ENCODE peak calls at places on chromosome 3, in five cellular contexts. One of them, this sample, is unnamed.

GRCh38 chr3:172129868-172130751 is 90.7 kb downstream of the FNDC3B start:
- DNase-seq in upper lobe of right lung: peak; percentile 92
- DNase-seq in heart left ventricle: peak; percentile 88
- DNase-seq in pancreas: peak; percentile 84
- DNase-seq in mammary epithelial cell: peak; percentile 98
- DNase-seq in this sample: no peak

GRCh38 chr3:157077565-157077991 is 82.4 kb downstream of the CCNL1 start:
- DNase-seq in upper lobe of right lung: no peak
- DNase-seq in heart left ventricle: no peak
- DNase-seq in pancreas: no peak
- DNase-seq in mammary epithelial cell: no peak
- DNase-seq in this sample: no peak

GRCh38 chr3:114411811-114412803 is 118.3 kb downstream of the TIGIT start:
- DNase-seq in upper lobe of right lung: no peak
- DNase-seq in heart left ventricle: no peak
- DNase-seq in pancreas: no peak
- DNase-seq in mammary epithelial cell: peak; percentile 79
- DNase-seq in this sample: no peak

GRCh38 chr3:155956508-155957411 is 86.3 kb downstream of the GMPS start:
- DNase-seq in upper lobe of right lung: no peak
- DNase-seq in heart left ventricle: no peak
- DNase-seq in pancreas: peak; percentile 36
- DNase-seq in mammary epithelial cell: no peak
- DNase-seq in this sample: no peak

GRCh38 chr3:32245200-32245599 is 6.7 kb downstream of the CMTM8 start:
- DNase-seq in upper lobe of right lung: no peak
- DNase-seq in heart left ventricle: no peak
- DNase-seq in pancreas: no peak
- DNase-seq in mammary epithelial cell: no peak
- DNase-seq in this sample: no peak

GRCh38 chr3:194514626-194515025 is 27.8 kb upstream of the ATP13A3 start:
- DNase-seq in upper lobe of right lung: no peak
- DNase-seq in heart left ventricle: no peak
- DNase-seq in pancreas: no peak
- DNase-seq in mammary epithelial cell: no peak
- DNase-seq in this sample: no peak

GRCh38 chr3:170532573-170532972 is 53.3 kb downstream of the SLC7A14 start:
- DNase-seq in upper lobe of right lung: no peak
- DNase-seq in heart left ventricle: no peak
- DNase-seq in pancreas: no peak
- DNase-seq in mammary epithelial cell: no peak
- DNase-seq in this sample: no peak

GRCh38 chr3:161890147-161890625 is 393.6 kb downstream of the OTOL1 start:
- DNase-seq in upper lobe of right lung: peak; percentile 78
- DNase-seq in heart left ventricle: no peak
- DNase-seq in pancreas: no peak
- DNase-seq in mammary epithelial cell: peak; percentile 62
- DNase-seq in this sample: no peak

GRCh38 chr3:61451841-61452240 is 109.5 kb upstream of the PTPRG start:
- DNase-seq in upper lobe of right lung: no peak
- DNase-seq in heart left ventricle: no peak
- DNase-seq in pancreas: no peak
- DNase-seq in mammary epithelial cell: peak; percentile 12
- DNase-seq in this sample: no peak

GRCh38 chr3:180870008-180870733 is 42.3 kb upstream of the FXR1 start:
- DNase-seq in upper lobe of right lung: peak; percentile 68
- DNase-seq in heart left ventricle: no peak
- DNase-seq in pancreas: peak; percentile 24
- DNase-seq in mammary epithelial cell: peak; percentile 8
- DNase-seq in this sample: no peak

GRCh38 chr3:4601926-4602325 is 108.8 kb downstream of the ITPR1 start:
- DNase-seq in upper lobe of right lung: no peak
- DNase-seq in heart left ventricle: no peak
- DNase-seq in pancreas: no peak
- DNase-seq in mammary epithelial cell: peak; percentile 16
- DNase-seq in this sample: no peak

DNA sequence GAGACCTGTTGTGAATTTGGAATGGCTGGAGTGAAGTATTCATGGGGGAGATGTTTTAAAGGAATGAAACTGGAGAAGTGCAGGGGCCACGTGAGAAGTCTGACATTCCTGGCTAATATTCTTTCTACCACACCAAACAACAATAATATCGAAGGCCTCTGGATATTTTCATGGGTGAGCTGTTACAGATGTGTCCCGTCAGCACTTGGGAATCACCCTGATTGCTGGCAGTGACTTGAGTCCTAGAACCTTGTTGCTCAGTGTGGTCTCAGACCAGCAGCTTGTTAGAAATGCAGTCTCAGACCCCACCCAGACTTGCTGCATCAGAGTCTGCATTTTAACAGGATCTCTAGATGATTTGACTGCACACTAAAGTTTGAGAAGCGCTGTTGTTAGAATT is 113.8 kb downstream of the ITPR1 start:
- DNase-seq in upper lobe of right lung: no peak
- DNase-seq in heart left ventricle: no peak
- DNase-seq in pancreas: no peak
- DNase-seq in mammary epithelial cell: no peak
- DNase-seq in this sample: no peak
- H3K27ac ChIP-seq in upper lobe of right lung: no peak overlapping the region
- H3K27ac ChIP-seq in heart left ventricle: no peak overlapping the region
- H3K27ac ChIP-seq in pancreas: no peak overlapping the region
- H3K27ac ChIP-seq in mammary epithelial cell: no peak overlapping the region
- H3K27ac ChIP-seq in this sample: no peak overlapping the region

GRCh38 chr3:10122724-10123123 is 7.2 kb downstream of the BRK1 start:
- DNase-seq in upper lobe of right lung: no peak
- DNase-seq in heart left ventricle: no peak
- DNase-seq in pancreas: no peak
- DNase-seq in mammary epithelial cell: no peak
- DNase-seq in this sample: no peak
- H3K27ac ChIP-seq in upper lobe of right lung: no peak overlapping the region
- H3K27ac ChIP-seq in heart left ventricle: no peak overlapping the region
- H3K27ac ChIP-seq in pancreas: no peak overlapping the region
- H3K27ac ChIP-seq in mammary epithelial cell: no peak overlapping the region
- H3K27ac ChIP-seq in this sample: no peak overlapping the region

GRCh38 chr3:65484964-65485363 is 553.8 kb downstream of the MAGI1 start:
- DNase-seq in upper lobe of right lung: no peak
- DNase-seq in heart left ventricle: no peak
- DNase-seq in pancreas: no peak
- DNase-seq in mammary epithelial cell: peak; percentile 54
- DNase-seq in this sample: no peak
- H3K27ac ChIP-seq in upper lobe of right lung: no peak overlapping the region
- H3K27ac ChIP-seq in heart left ventricle: peak overlapping the region; percentile 42
- H3K27ac ChIP-seq in pancreas: no peak overlapping the region
- H3K27ac ChIP-seq in mammary epithelial cell: no peak overlapping the region
- H3K27ac ChIP-seq in this sample: no peak overlapping the region

DNA sequence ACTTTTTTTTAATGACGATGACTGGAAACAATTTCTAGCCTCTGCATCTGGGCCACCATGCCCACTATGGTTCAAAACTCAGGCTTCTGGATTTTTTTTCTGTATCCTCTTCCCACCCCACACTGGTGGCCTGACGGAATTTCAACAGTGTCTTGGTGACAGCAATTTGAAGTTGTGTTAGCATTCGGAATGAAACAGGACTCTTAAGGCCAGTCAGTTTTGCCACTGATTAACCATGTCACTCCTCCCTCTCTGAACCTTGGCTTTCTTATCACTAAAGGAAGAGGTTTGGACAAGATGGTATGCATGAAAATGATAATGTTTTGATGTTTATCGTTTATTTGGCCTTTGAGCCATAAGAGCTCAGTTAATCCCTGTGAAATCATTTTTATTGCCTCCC is 41.6 kb upstream of the BDH1 start:
- DNase-seq in upper lobe of right lung: no peak
- DNase-seq in heart left ventricle: no peak
- DNase-seq in pancreas: no peak
- DNase-seq in mammary epithelial cell: no peak
- DNase-seq in this sample: no peak
- H3K27ac ChIP-seq in upper lobe of right lung: no peak overlapping the region
- H3K27ac ChIP-seq in heart left ventricle: no peak overlapping the region
- H3K27ac ChIP-seq in pancreas: no peak overlapping the region
- H3K27ac ChIP-seq in mammary epithelial cell: no peak overlapping the region
- H3K27ac ChIP-seq in this sample: no peak overlapping the region

GRCh38 chr3:150744041-150745026 is 18.6 kb downstream of the SIAH2 start:
- DNase-seq in upper lobe of right lung: no peak
- DNase-seq in heart left ventricle: no peak
- DNase-seq in pancreas: no peak
- DNase-seq in mammary epithelial cell: peak; percentile 46
- DNase-seq in this sample: no peak

GRCh38 chr3:150741497-150742140 is 21.4 kb downstream of the SIAH2 start:
- DNase-seq in upper lobe of right lung: no peak
- DNase-seq in heart left ventricle: no peak
- DNase-seq in pancreas: no peak
- DNase-seq in mammary epithelial cell: no peak
- DNase-seq in this sample: no peak

GRCh38 chr3:150742141-150742523 is 20.8 kb downstream of the SIAH2 start:
- DNase-seq in upper lobe of right lung: no peak
- DNase-seq in heart left ventricle: no peak
- DNase-seq in pancreas: no peak
- DNase-seq in mammary epithelial cell: no peak
- DNase-seq in this sample: no peak

GRCh38 chr3:150742679-150743078 is 20.3 kb downstream of the SIAH2 start:
- DNase-seq in upper lobe of right lung: no peak
- DNase-seq in heart left ventricle: no peak
- DNase-seq in pancreas: no peak
- DNase-seq in mammary epithelial cell: no peak
- DNase-seq in this sample: no peak

DNA sequence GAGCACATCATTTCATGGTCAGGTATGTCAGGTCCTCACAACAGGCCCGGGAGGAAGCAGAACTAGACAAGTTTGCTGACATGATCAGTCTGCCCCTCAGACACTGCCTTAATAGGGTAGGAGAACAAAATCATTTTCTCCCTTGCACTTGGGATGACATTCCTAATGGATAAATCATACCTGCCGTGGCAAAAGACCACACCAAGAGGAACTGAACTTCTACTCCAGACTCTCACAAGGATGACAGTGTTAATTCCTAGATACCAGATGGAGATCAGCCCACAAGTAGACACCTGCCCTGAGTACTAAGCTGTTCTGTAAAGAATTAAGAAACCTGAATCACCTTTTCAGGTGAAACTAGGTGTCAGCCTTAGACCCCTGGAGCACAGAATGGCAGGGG is 19.5 kb downstream of the SIAH2 start:
- DNase-seq in upper lobe of right lung: no peak
- DNase-seq in heart left ventricle: no peak
- DNase-seq in pancreas: no peak
- DNase-seq in mammary epithelial cell: peak; percentile 90
- DNase-seq in this sample: no peak
- H3K27ac ChIP-seq in upper lobe of right lung: no peak overlapping the region
- H3K27ac ChIP-seq in heart left ventricle: no peak overlapping the region
- H3K27ac ChIP-seq in pancreas: no peak overlapping the region
- H3K27ac ChIP-seq in mammary epithelial cell: peak overlapping the region; percentile 84
- H3K27ac ChIP-seq in this sample: no peak overlapping the region

DNA sequence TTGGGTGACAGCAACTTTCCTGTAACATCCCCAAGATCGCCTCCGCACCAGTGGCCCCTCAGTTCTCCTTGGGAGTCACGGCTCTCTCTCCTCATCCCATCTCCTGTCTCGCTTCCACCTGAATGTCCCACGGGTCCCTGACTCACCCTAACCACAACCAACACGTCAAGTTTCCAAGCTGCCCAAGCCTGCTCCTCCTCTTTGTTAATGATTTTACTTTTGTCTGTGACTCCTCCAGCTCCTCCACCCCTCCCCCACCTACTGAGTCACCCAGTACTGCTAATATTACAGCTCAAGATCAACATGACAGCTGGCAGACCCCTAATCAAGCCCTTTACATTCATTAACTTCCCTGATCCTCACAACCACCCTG is 39.3 kb downstream of the BDH1 start:
- DNase-seq in upper lobe of right lung: no peak
- DNase-seq in heart left ventricle: no peak
- DNase-seq in pancreas: no peak
- DNase-seq in mammary epithelial cell: peak; percentile 98
- DNase-seq in this sample: no peak
- H3K27ac ChIP-seq in upper lobe of right lung: no peak overlapping the region
- H3K27ac ChIP-seq in heart left ventricle: no peak overlapping the region
- H3K27ac ChIP-seq in pancreas: no peak overlapping the region
- H3K27ac ChIP-seq in mammary epithelial cell: peak overlapping the region; percentile 65
- H3K27ac ChIP-seq in this sample: no peak overlapping the region

DNA sequence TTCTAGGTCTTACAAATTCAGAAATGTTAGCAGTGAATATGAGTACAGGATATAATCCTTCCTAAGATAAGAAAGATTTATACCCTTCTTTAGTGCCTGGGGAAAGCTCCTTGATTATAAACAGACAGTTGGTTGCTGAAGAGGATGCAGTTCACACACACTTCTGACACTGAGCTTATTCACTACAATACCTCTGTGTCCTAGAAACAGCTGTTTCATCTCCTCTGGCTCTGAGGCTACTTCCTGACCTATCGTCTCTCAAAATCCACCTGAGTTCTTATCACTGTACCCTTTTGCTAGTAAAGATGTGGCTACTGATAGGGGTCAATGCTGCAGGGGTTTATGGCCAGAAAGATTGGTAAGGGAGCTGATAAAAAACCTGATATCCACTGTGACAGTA is 57.1 kb downstream of the TP63 start:
- DNase-seq in upper lobe of right lung: no peak
- DNase-seq in heart left ventricle: no peak
- DNase-seq in pancreas: no peak
- DNase-seq in mammary epithelial cell: no peak
- DNase-seq in this sample: no peak
- H3K27ac ChIP-seq in upper lobe of right lung: no peak overlapping the region
- H3K27ac ChIP-seq in heart left ventricle: no peak overlapping the region
- H3K27ac ChIP-seq in pancreas: no peak overlapping the region
- H3K27ac ChIP-seq in mammary epithelial cell: no peak overlapping the region
- H3K27ac ChIP-seq in this sample: no peak overlapping the region

This sample was measured in dorsolateral prefrontal cortex.